ENCODE peak calls at places on chromosomes 5 and 9, in four cellular contexts. N is activated CD4-positive, alpha-beta memory T cell treated with anti-CD3 and anti-CD28 coated beads for 36 hours; Z is lower leg skin; W is RWPE1. M is an unnamed sample.
A peak's percentile ranks its signal among the peaks of the same experiment; 100 is the strongest.

GRCh38 chr9:108478431-108478837 is 377.4 kb downstream of the ACTL7B start:
- DNase-seq in N (peak; percentile 10), Z (no peak), W (peak; percentile 95), M (no peak)

GRCh38 chr9:135223831-135224230 is 136.4 kb downstream of the OLFM1 start:
- DNase-seq in N (no peak), Z (no peak), W (no peak), M (no peak)

GRCh38 chr5:112692472-112692871 is 45.2 kb upstream of the APC start:
- DNase-seq in N (no peak), Z (no peak), W (no peak), M (no peak)

GRCh38 chr9:35945341-35946018 is 12.5 kb downstream of the OR2S2 start:
- DNase-seq in N (peak; percentile 80), Z (peak; percentile 95), W (peak; percentile 73), M (peak; percentile 78)

GRCh38 chr5:14270212-14270702 is 127.1 kb downstream of the TRIO start:
- DNase-seq in N (no peak), Z (no peak), W (peak; percentile 78), M (no peak)

GRCh38 chr5:149605998-149606721 is 24.9 kb downstream of the ARHGEF37 start:
- DNase-seq in N (peak; percentile 20), Z (no peak), W (peak; percentile 99), M (no peak)

GRCh38 chr9:96062854-96063253 is 187.4 kb downstream of the ERCC6L2 start:
- DNase-seq in N (no peak), Z (no peak), W (no peak), M (no peak)

GRCh38 chr9:135338546-135338945 is 141.0 kb upstream of the PPP1R26 start:
- DNase-seq in N (no peak), Z (peak; percentile 70), W (no peak), M (no peak)

GRCh38 chr9:88433583-88434240 is 45.5 kb downstream of the SPIN1 start:
- DNase-seq in N (no peak), Z (no peak), W (peak; percentile 21), M (no peak)

GRCh38 chr9:18703086-18703750 is 229.3 kb downstream of the ADAMTSL1 start:
- DNase-seq in N (no peak), Z (no peak), W (no peak), M (no peak)

GRCh38 chr5:96031811-96032261 is 70.2 kb upstream of the ELL2 start:
- DNase-seq in N (no peak), Z (no peak), W (peak; percentile 70), M (no peak)

GRCh38 chr9:91423785-91424402 is at the start of gene NFIL3:
- DNase-seq in N (peak; percentile 79), Z (peak; percentile 96), W (peak; percentile 93), M (peak; percentile 78)

GRCh38 chr9:81560851-81561732 is 128.3 kb downstream of the TLE1 start:
- DNase-seq in N (no peak), Z (no peak), W (no peak), M (no peak)

GRCh38 chr5:151081426-151082273 is 816 bp upstream of the TNIP1 start:
- DNase-seq in N (no peak), Z (no peak), W (peak; percentile 34), M (no peak)

GRCh38 chr9:135925496-135926133 is 18.3 kb upstream of the CAMSAP1 start:
- DNase-seq in N (peak; percentile 95), Z (no peak), W (peak; percentile 42), M (peak; percentile 92)

GRCh38 chr5:95773325-95774059 is 42.4 kb downstream of the RHOBTB3 start:
- DNase-seq in N (no peak), Z (no peak), W (peak; percentile 67), M (no peak)